ENCODE peak calls at places on chromosomes 6 and 20, in four cellular contexts. L is neuronal stem cell, N is mesendoderm, Q is H9. A is an unnamed sample.

GRCh38 chr6:164133095-164133494 is 718.6 kb downstream of the QKI start:
- DNase-seq in Q (no peak), N (no peak), L (no peak), A (peak; percentile 56)

GRCh38 chr6:130366011-130366963 is at the start of gene TMEM200A:
- DNase-seq in L (peak; percentile 49), N (peak; percentile 79), Q (peak; percentile 63), A (peak; percentile 73)

GRCh38 chr20:45154183-45154582 is 20.5 kb upstream of the PI3 start:
- DNase-seq in L (no peak), Q (no peak), N (peak; percentile 11), A (no peak)

GRCh38 chr6:98839788-98840361 is 5.5 kb downstream of the POU3F2 start:
- DNase-seq in L (peak; percentile 33), N (peak; percentile 68), Q (no peak), A (peak; percentile 25)

GRCh38 chr6:125267806-125268523 is 33.8 kb downstream of the HDDC2 start:
- DNase-seq in N (no peak), Q (no peak), L (no peak), A (no peak)

GRCh38 chr20:37920270-37920669 is 17.3 kb downstream of the VSTM2L start:
- DNase-seq in L (no peak), N (no peak), Q (no peak), A (no peak)

GRCh38 chr20:57996936-57997629 is 231.4 kb downstream of the ANKRD60 start:
- DNase-seq in N (no peak), Q (no peak), L (no peak), A (no peak)

GRCh38 chr20:52454660-52455059 is 263.1 kb upstream of the ZFP64 start:
- DNase-seq in L (no peak), N (no peak), Q (no peak), A (peak; percentile 33)

GRCh38 chr6:33642897-33643296 is 21.8 kb downstream of the ITPR3 start:
- DNase-seq in L (no peak), Q (no peak), N (no peak), A (no peak)

GRCh38 chr6:40138273-40138720 is 204.0 kb upstream of the MOCS1 start:
- DNase-seq in L (no peak), Q (no peak), N (no peak), A (no peak)

GRCh38 chr20:62009322-62009721 is 56.4 kb downstream of the TAF4 start:
- DNase-seq in L (no peak), Q (no peak), N (no peak), A (no peak)

GRCh38 chr20:50244352-50245149 is 53.9 kb downstream of the CEBPB start:
- DNase-seq in L (no peak), N (no peak), Q (no peak), A (no peak)

GRCh38 chr6:4664117-4664626 is 112.0 kb upstream of the CDYL start:
- DNase-seq in N (no peak), Q (no peak), L (no peak), A (peak; percentile 37)

GRCh38 chr6:90820436-90820835 is 233.6 kb upstream of the MAP3K7 start:
- DNase-seq in L (no peak), N (no peak), Q (no peak), A (no peak)

GRCh38 chr20:9035129-9035528 is 33.8 kb upstream of the PLCB4 start:
- DNase-seq in N (peak; percentile 53), L (no peak), Q (no peak), A (peak; percentile 88)

GRCh38 chr6:117467876-117468275 is 14.6 kb upstream of the DCBLD1 start:
- DNase-seq in L (no peak), N (no peak), Q (no peak), A (no peak)

GRCh38 chr20:24980321-24981053 is 12.1 kb downstream of the APMAP start:
- DNase-seq in N (no peak), L (no peak), Q (peak; percentile 5), A (no peak)

GRCh38 chr6:31609519-31610406 is 5.3 kb upstream of the AIF1 start:
- DNase-seq in L (no peak), N (no peak), Q (no peak), A (no peak)

GRCh38 chr6:43308101-43308989 is at the start of gene CRIP3:
- DNase-seq in N (peak; percentile 82), L (peak; percentile 48), Q (peak; percentile 91), A (peak; percentile 13)

GRCh38 chr20:49403012-49403411 is 79.5 kb downstream of the KCNB1 start:
- DNase-seq in L (no peak), Q (no peak), N (no peak), A (no peak)

GRCh38 chr6:124977067-124977908 is 15.1 kb downstream of the RNF217 start:
- DNase-seq in Q (no peak), N (no peak), L (no peak), A (peak; percentile 51)

GRCh38 chr20:24503352-24503931 is 34.0 kb downstream of the SYNDIG1 start:
- DNase-seq in N (peak; percentile 50), L (no peak), Q (peak; percentile 19), A (no peak)

GRCh38 chr20:63973636-63974401 is 4.1 kb upstream of the ZNF512B start:
- DNase-seq in N (peak; percentile 84), L (peak; percentile 84), Q (peak; percentile 88), A (peak; percentile 87)

GRCh38 chr6:63789699-63790098 is 154.1 kb downstream of the PHF3 start:
- DNase-seq in L (no peak), N (no peak), Q (no peak), A (no peak)

GRCh38 chr6:129351807-129352206 is 358.2 kb downstream of the ARHGAP18 start:
- DNase-seq in Q (no peak), L (no peak), N (no peak), A (no peak)

GRCh38 chr20:32010666-32011065 is 428 bp downstream of the CCM2L start:
- DNase-seq in L (no peak), Q (peak; percentile 71), N (peak; percentile 22), A (no peak)

GRCh38 chr6:130937942-130938604 is 110.9 kb downstream of the SMLR1 start:
- DNase-seq in L (no peak), Q (no peak), N (peak; percentile 29), A (no peak)

GRCh38 chr20:31845300-31845863 is at the start of gene FOXS1:
- DNase-seq in Q (peak; percentile 82), N (peak; percentile 55), L (no peak), A (no peak)

GRCh38 chr6:163831736-163832135 is 417.2 kb downstream of the QKI start:
- DNase-seq in N (no peak), Q (no peak), L (no peak), A (no peak)

GRCh38 chr6:123515715-123516114 is 121.0 kb downstream of the TRDN start:
- DNase-seq in Q (no peak), L (no peak), N (no peak), A (no peak)

GRCh38 chr6:68108243-68108835 is 526.7 kb upstream of the ADGRB3 start:
- DNase-seq in L (no peak), Q (no peak), N (peak; percentile 56), A (peak; percentile 65)

GRCh38 chr6:141415896-141416295 is 716.8 kb upstream of the GJE1 start:
- DNase-seq in L (no peak), Q (no peak), N (no peak), A (no peak)

GRCh38 chr6:141418076-141418475 is 714.6 kb upstream of the GJE1 start:
- DNase-seq in N (no peak), L (no peak), Q (no peak), A (no peak)

GRCh38 chr6:141426400-141426980 is 706.2 kb upstream of the GJE1 start:
- DNase-seq in L (no peak), Q (no peak), N (no peak), A (no peak)

GRCh38 chr6:141421378-141421777 is 711.3 kb upstream of the GJE1 start:
- DNase-seq in Q (no peak), N (peak; percentile 34), L (no peak), A (peak; percentile 65)
- H2BK5ac ChIP-seq in Q (no peak overlapping the region), N (no peak overlapping the region), L (no peak overlapping the region), A (no peak overlapping the region)

DNA sequence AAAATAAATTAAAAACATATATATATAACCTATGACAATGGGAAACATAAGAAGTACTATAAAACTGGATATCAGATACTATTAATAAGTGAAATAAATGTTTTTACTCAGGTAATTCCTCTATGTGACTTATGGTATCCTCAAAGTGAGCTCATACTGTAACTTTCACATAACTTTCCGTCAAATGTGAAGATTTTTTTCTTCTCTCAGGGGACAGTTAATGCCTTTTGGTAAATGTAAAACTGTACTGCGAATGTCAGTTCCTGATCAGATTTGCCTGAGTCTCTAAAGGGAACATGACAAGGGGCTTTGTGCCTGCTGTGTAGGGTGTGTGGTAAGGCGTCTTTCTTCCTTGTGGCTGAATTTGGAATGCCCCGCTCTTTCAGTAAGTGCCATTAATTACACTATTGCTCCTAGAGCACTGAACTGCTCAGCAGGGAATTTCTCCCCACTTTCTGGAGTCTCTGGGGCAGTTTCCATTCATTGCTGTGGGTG is 271.8 kb downstream of the PRL start:
- DNase-seq in N (no peak), Q (no peak), L (no peak), A (peak; percentile 6)
- H2BK5ac ChIP-seq in N (peak overlapping the region; percentile 86), Q (no peak overlapping the region), L (no peak overlapping the region), A (no peak overlapping the region)

GRCh38 chr20:10925767-10926166 is 252.0 kb upstream of the JAG1 start:
- DNase-seq in N (no peak), Q (no peak), L (no peak), A (peak; percentile 58)

GRCh38 chr20:10922941-10923340 is 249.1 kb upstream of the JAG1 start:
- DNase-seq in L (no peak), N (peak; percentile 19), Q (no peak), A (peak; percentile 92)

GRCh38 chr20:10927011-10927583 is 253.3 kb upstream of the JAG1 start:
- DNase-seq in N (no peak), L (no peak), Q (no peak), A (no peak)

GRCh38 chr20:10922521-10922920 is 248.7 kb upstream of the JAG1 start:
- DNase-seq in Q (no peak), N (no peak), L (no peak), A (no peak)

DNA sequence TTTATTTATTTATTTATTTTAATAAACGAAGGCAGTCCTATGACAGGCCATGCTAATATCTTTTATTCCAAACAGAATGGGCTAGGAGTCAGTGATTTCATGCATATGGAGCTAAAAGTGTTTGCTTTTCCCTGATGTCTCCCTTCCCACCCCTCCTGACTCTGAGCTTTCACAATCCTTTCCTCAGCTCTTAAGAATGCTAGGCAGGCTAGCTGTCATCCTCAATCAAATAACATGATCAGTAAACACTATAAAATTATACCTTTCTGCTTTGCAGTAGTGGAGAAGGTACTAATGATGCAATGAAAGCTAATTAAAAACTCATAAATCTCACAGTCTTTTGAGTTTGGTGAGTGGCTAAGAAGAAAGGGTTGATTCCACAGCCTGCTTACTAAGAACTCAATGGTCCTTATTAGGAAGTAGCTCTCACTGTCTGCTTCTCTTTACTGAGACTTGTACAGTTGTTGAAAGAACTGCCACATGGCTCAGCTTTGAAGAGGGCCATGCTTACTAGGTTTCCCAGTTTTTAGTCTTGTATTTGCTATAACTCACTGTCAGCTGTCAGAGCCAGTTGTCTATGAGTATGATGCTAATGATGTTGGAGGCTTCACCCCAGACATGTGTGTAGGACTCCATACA is 250.9 kb upstream of the JAG1 start:
- DNase-seq in L (no peak), N (no peak), Q (no peak), A (peak; percentile 81)
- H2BK5ac ChIP-seq in L (no peak overlapping the region), N (no peak overlapping the region), Q (no peak overlapping the region), A (no peak overlapping the region)

GRCh38 chr20:36498386-36499179 is 42.7 kb upstream of the MYL9 start:
- DNase-seq in Q (no peak), L (no peak), N (no peak), A (no peak)

GRCh38 chr20:36501367-36502006 is 39.8 kb upstream of the MYL9 start:
- DNase-seq in N (no peak), L (no peak), Q (no peak), A (no peak)

GRCh38 chr20:36497856-36498255 is 43.5 kb upstream of the MYL9 start:
- DNase-seq in N (no peak), Q (no peak), L (peak; percentile 70), A (no peak)

GRCh38 chr20:36499211-36499610 is 42.1 kb upstream of the MYL9 start:
- DNase-seq in L (no peak), N (no peak), Q (no peak), A (no peak)

GRCh38 chr20:36499723-36500501 is 41.4 kb upstream of the MYL9 start:
- DNase-seq in N (no peak), L (no peak), Q (no peak), A (peak; percentile 71)
- H2BK5ac ChIP-seq in N (no peak overlapping the region), L (peak overlapping the region; percentile 83), Q (no peak overlapping the region), A (no peak overlapping the region)